ENCODE peak calls at places on chromosomes 12 and 14, in nine cellular contexts. L is left ventricle myocardium inferior; Q is tibial artery; C is CD4-positive, alpha-beta memory T cell; N is transverse colon; R is CD8-positive, alpha-beta T cell; J is effector memory CD4-positive, alpha-beta T cell; H is CD4-positive, alpha-beta T cell; I is GM23248. O is an unnamed sample.
A peak's percentile ranks its signal among the peaks of the same experiment; 100 is the strongest.

GRCh38 chr12:4383304-4383865 is 3.9 kb upstream of the FGF23 start:
- DNase-seq in C (no peak), J (no peak), N (no peak), I (no peak), L (no peak), Q (no peak), H (no peak), R (no peak), O (no peak)

GRCh38 chr12:14213542-14213941 is 151.9 kb upstream of the ATF7IP start:
- DNase-seq in Q (no peak), J (no peak), N (no peak), R (no peak), C (no peak), H (no peak), I (no peak), L (no peak), O (no peak)

GRCh38 chr12:115953450-115953849 is 324.0 kb downstream of the MED13L start:
- DNase-seq in L (no peak), H (no peak), R (no peak), J (no peak), Q (no peak), N (no peak), I (no peak), C (no peak), O (no peak)

GRCh38 chr12:12839886-12840285 is 26.7 kb downstream of the DDX47 start:
- DNase-seq in Q (peak; percentile 73), J (no peak), L (no peak), I (peak; percentile 93), N (peak; percentile 87), R (no peak), H (no peak), C (no peak), O (no peak)

GRCh38 chr14:77421241-77421640 is 2.1 kb downstream of the NOXRED1 start:
- DNase-seq in J (no peak), H (no peak), R (no peak), Q (no peak), I (peak; percentile 4), L (no peak), C (no peak), N (no peak), O (no peak)

GRCh38 chr14:24135584-24135833 is 485 bp upstream of the PSME1 start:
- DNase-seq in H (no peak), N (no peak), R (no peak), I (no peak), L (no peak), C (no peak), Q (no peak), J (no peak), O (no peak)

GRCh38 chr12:100138048-100138907 is 4.4 kb downstream of the BLTP3B start:
- DNase-seq in J (no peak), L (no peak), Q (no peak), R (no peak), C (no peak), H (no peak), N (no peak), I (peak; percentile 52), O (peak; percentile 8)

GRCh38 chr12:1474059-1474537 is 120.3 kb downstream of the FBXL14 start:
- DNase-seq in J (no peak), C (no peak), I (peak; percentile 97), N (no peak), R (no peak), H (no peak), L (no peak), Q (no peak), O (no peak)

GRCh38 chr14:101827286-101827685 is 65.8 kb downstream of the PPP2R5C start:
- DNase-seq in C (peak; percentile 34), J (no peak), R (no peak), Q (no peak), L (no peak), N (no peak), I (no peak), H (no peak), O (no peak)

DNA sequence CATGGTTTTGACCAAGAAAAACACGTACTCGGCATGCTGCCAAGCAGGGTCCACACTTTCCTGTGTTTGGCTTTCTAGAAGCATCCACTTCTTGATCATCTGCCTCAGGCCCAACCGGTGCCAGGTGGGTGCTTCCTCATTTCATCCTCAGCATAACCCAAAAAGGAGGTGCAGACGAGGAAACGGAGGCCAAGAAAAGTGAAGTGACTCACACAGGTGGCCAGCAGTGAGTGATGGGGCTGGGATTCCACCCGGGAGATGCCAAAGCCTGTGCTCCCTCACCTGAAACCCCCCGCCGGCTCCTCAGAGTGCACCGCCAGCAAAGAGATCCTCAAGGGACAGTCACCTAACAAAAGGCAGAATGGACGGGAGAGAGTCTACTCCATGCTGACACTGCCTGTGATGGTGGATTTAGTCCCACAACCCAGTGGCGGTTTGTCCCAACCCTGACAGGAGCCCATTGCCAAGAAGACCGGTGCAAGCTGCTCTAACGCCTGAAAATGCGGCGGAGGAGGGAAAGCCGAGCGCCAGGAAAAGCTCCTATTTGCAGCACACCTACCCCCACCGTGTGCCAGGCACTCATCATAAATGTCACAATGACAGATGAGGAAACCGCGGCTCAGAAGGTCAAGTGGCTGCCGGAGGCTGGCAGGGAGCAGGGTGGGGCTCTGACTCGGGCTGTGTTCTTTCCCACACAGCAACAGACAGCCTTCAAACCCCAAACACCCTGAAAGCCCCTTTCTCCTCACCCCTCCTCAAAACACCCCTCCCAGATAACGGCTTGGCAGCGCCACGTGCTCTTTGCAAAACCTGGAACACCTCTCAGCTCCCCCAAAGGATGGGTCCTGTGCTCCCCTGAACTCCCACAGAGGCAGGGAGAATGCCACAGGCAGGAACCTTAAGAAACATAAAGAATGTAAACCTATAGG is 18.8 kb downstream of the BCL11B start:
- DNase-seq in L (no peak), Q (peak; percentile 48), C (peak; percentile 88), J (peak; percentile 59), H (peak; percentile 55), N (no peak), R (peak; percentile 71), I (no peak), O (no peak)
- H3K27ac ChIP-seq in L (no peak overlapping the region), Q (no peak overlapping the region), C (peak overlapping the region; percentile 98), J (peak overlapping the region; percentile 97), H (peak overlapping the region; percentile 97), N (no peak overlapping the region), R (peak overlapping the region; percentile 61), I (no peak overlapping the region), O (peak overlapping the region; percentile 68)

DNA sequence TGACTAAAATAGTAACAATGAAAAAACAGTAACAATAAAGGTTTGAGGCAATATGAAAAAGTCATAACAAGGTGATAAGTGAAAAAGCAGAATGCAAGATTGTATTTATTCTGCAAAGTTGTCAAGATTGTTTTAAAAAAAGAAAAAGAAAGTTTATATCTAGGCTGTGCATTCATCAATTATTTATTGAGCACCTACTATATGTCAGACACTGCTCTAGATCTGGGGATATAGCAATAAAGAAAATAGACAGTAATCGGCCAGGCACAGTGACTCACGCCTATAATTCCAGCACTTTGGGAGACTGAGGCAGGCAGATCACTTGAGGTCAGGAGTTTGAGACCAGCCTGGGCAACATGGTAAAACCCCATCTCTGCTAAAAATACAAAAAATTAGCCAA is 3.8 kb downstream of the PLA2G1B start:
- DNase-seq in R (no peak), C (no peak), J (no peak), H (no peak), Q (no peak), L (no peak), I (no peak), N (no peak), O (no peak)
- H3K27ac ChIP-seq in R (no peak overlapping the region), C (no peak overlapping the region), J (no peak overlapping the region), H (no peak overlapping the region), Q (no peak overlapping the region), L (no peak overlapping the region), I (no peak overlapping the region), N (no peak overlapping the region), O (no peak overlapping the region)

DNA sequence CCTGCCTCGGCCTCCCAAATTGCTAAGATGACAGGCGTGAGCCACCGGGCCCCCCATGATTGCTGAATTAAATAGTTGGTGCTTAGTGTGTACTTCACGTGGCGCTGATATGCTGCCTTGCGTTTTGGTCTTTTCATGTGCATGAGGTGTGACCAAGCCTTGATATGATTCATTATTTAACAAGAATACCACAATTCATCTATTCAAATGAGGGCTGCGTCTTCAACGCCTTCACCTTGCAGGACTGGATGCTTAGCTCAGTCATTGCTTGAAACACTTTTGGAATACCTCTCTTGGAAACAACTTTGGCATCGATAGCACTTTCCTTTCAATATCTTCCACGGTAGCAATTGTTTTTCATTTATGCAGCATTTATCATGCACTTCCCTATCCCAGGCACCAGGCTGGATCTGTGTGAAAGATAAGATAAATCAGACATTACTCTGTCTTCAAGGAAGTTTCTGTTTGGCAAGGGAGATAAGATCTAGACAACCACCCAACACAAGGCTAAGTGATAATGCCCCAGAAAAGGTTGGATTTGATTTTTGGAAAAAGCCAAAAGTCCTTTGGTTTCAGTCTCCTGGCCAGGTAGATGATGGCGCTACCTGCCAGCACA is 1.3 kb upstream of the TEAD4 start:
- DNase-seq in H (no peak), L (no peak), Q (no peak), C (no peak), J (no peak), N (no peak), I (peak; percentile 24), R (no peak), O (no peak)
- H3K27ac ChIP-seq in H (no peak overlapping the region), L (peak overlapping the region; percentile 92), Q (peak overlapping the region; percentile 89), C (no peak overlapping the region), J (no peak overlapping the region), N (peak overlapping the region; percentile 87), I (peak overlapping the region; percentile 52), R (no peak overlapping the region), O (no peak overlapping the region)

GRCh38 chr12:15767301-15767700 is 21.9 kb downstream of the EPS8 start:
- DNase-seq in H (no peak), C (no peak), I (no peak), L (no peak), N (no peak), J (no peak), R (no peak), Q (no peak), O (no peak)
- H3K27ac ChIP-seq in H (no peak overlapping the region), C (no peak overlapping the region), I (no peak overlapping the region), L (peak overlapping the region; percentile 47), N (peak overlapping the region; percentile 40), J (no peak overlapping the region), R (no peak overlapping the region), Q (no peak overlapping the region), O (no peak overlapping the region)

O was measured in caudate nucleus.